ENCODE peak calls at places on chromosomes 16 and 17, in six cellular contexts. One of them, this sample, is unnamed.

GRCh38 chr17:31562447-31562846 is 171.0 kb downstream of the RAB11FIP4 start:
- DNase-seq in SK-N-SH: no peak
- DNase-seq in H1: no peak
- DNase-seq in transverse colon: no peak
- DNase-seq in HepG2: no peak
- DNase-seq in stomach: peak
- DNase-seq in this sample: no peak

GRCh38 chr17:6551909-6552768 is 4.2 kb downstream of the PITPNM3 start:
- DNase-seq in H1: no peak
- DNase-seq in transverse colon: peak
- DNase-seq in HepG2: no peak
- DNase-seq in stomach: peak
- DNase-seq in SK-N-SH: no peak
- DNase-seq in this sample: peak

GRCh38 chr16:84303023-84303422 is 8.3 kb downstream of the WFDC1 start:
- DNase-seq in H1: no peak
- DNase-seq in stomach: no peak
- DNase-seq in transverse colon: peak
- DNase-seq in SK-N-SH: no peak
- DNase-seq in HepG2: no peak
- DNase-seq in this sample: peak

GRCh38 chr16:73414636-73415035 is 366.7 kb upstream of the ZFHX3 start:
- DNase-seq in HepG2: no peak
- DNase-seq in H1: no peak
- DNase-seq in stomach: no peak
- DNase-seq in SK-N-SH: no peak
- DNase-seq in transverse colon: no peak
- DNase-seq in this sample: no peak

GRCh38 chr16:84618428-84619102 is 687 bp upstream of the COTL1 start:
- DNase-seq in SK-N-SH: peak
- DNase-seq in H1: peak
- DNase-seq in stomach: no peak
- DNase-seq in transverse colon: no peak
- DNase-seq in HepG2: peak
- DNase-seq in this sample: no peak

GRCh38 chr17:28950017-28950751 is 1.1 kb downstream of the PHF12 start:
- DNase-seq in transverse colon: peak
- DNase-seq in HepG2: peak
- DNase-seq in SK-N-SH: peak
- DNase-seq in H1: peak
- DNase-seq in stomach: peak
- DNase-seq in this sample: peak

GRCh38 chr17:38922538-38923291 is 2.7 kb upstream of the LASP1NB start:
- DNase-seq in transverse colon: peak
- DNase-seq in SK-N-SH: peak
- DNase-seq in HepG2: no peak
- DNase-seq in stomach: peak
- DNase-seq in H1: peak
- DNase-seq in this sample: peak

GRCh38 chr17:36614081-36614480 is 12.7 kb downstream of the MRM1 start:
- DNase-seq in SK-N-SH: no peak
- DNase-seq in HepG2: no peak
- DNase-seq in H1: no peak
- DNase-seq in transverse colon: no peak
- DNase-seq in stomach: no peak
- DNase-seq in this sample: no peak

DNA sequence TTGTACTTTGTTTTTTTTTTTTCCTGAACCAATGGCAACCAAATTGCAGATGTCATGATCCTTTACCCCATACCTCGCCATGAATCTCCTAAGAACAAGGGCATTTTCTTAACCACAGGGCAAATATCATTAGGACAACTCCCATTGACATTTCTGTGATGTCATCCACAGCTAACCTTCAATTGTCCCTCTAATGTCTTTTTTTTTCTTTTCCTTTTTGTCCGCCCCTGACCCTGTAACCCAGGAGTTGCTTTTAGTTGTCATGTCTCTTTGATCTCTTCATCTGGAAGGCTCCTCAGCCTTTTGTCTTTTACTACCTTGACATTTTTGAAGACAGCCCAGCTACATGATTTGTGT is 410 bp upstream of the NAGPA start:
- DNase-seq in H1: no peak
- DNase-seq in SK-N-SH: no peak
- DNase-seq in HepG2: no peak
- DNase-seq in transverse colon: no peak
- DNase-seq in stomach: no peak
- DNase-seq in this sample: no peak
- H3K4me3 ChIP-seq in H1: peak
- H3K4me3 ChIP-seq in SK-N-SH: peak
- H3K4me3 ChIP-seq in HepG2: peak
- H3K4me3 ChIP-seq in transverse colon: peak
- H3K4me3 ChIP-seq in stomach: peak
- H3K4me3 ChIP-seq in this sample: peak

GRCh38 chr17:77602883-77603640 is 355.4 kb upstream of the TNRC6C start:
- DNase-seq in transverse colon: no peak
- DNase-seq in H1: peak
- DNase-seq in stomach: peak
- DNase-seq in HepG2: no peak
- DNase-seq in SK-N-SH: peak
- DNase-seq in this sample: peak

GRCh38 chr17:77601054-77601979 is 357.2 kb upstream of the TNRC6C start:
- DNase-seq in H1: no peak
- DNase-seq in stomach: peak
- DNase-seq in SK-N-SH: peak
- DNase-seq in HepG2: no peak
- DNase-seq in transverse colon: no peak
- DNase-seq in this sample: peak

GRCh38 chr17:77604301-77605031 is 354.0 kb upstream of the TNRC6C start:
- DNase-seq in stomach: no peak
- DNase-seq in H1: peak
- DNase-seq in HepG2: no peak
- DNase-seq in transverse colon: no peak
- DNase-seq in SK-N-SH: no peak
- DNase-seq in this sample: peak

GRCh38 chr17:77600346-77600745 is 358.2 kb upstream of the TNRC6C start:
- DNase-seq in transverse colon: no peak
- DNase-seq in stomach: peak
- DNase-seq in SK-N-SH: no peak
- DNase-seq in HepG2: no peak
- DNase-seq in H1: no peak
- DNase-seq in this sample: no peak

GRCh38 chr17:77602062-77602746 is 356.3 kb upstream of the TNRC6C start:
- DNase-seq in stomach: peak
- DNase-seq in HepG2: no peak
- DNase-seq in H1: peak
- DNase-seq in transverse colon: peak
- DNase-seq in SK-N-SH: peak
- DNase-seq in this sample: peak
- TF ChIP-seq EP300 in stomach: peak
- TF ChIP-seq EP300 in HepG2: no peak
- TF ChIP-seq EP300 in H1: no peak
- TF ChIP-seq EP300 in transverse colon: peak
- TF ChIP-seq EP300 in SK-N-SH: no peak
- TF ChIP-seq EP300 in this sample: peak

GRCh38 chr16:88452485-88453216 is 429 bp upstream of the ZFPM1 start:
- DNase-seq in H1: peak
- DNase-seq in HepG2: peak
- DNase-seq in stomach: peak
- DNase-seq in SK-N-SH: peak
- DNase-seq in transverse colon: peak
- DNase-seq in this sample: peak
- TF ChIP-seq POLR2AphosphoS5 in H1: no peak
- TF ChIP-seq POLR2AphosphoS5 in HepG2: peak
- TF ChIP-seq POLR2AphosphoS5 in stomach: no peak
- TF ChIP-seq POLR2AphosphoS5 in SK-N-SH: no peak
- TF ChIP-seq POLR2AphosphoS5 in transverse colon: no peak
- TF ChIP-seq POLR2AphosphoS5 in this sample: no peak

GRCh38 chr16:2468725-2469398 is 2.2 kb upstream of the NTN3 start:
- DNase-seq in stomach: no peak
- DNase-seq in HepG2: no peak
- DNase-seq in SK-N-SH: peak
- DNase-seq in transverse colon: no peak
- DNase-seq in H1: peak
- DNase-seq in this sample: no peak

GRCh38 chr16:2467301-2468141 is 3.6 kb upstream of the NTN3 start:
- DNase-seq in H1: peak
- DNase-seq in SK-N-SH: peak
- DNase-seq in HepG2: no peak
- DNase-seq in stomach: peak
- DNase-seq in transverse colon: peak
- DNase-seq in this sample: peak

GRCh38 chr16:2468142-2468724 is 2.9 kb upstream of the NTN3 start:
- DNase-seq in HepG2: no peak
- DNase-seq in H1: peak
- DNase-seq in SK-N-SH: peak
- DNase-seq in transverse colon: no peak
- DNase-seq in stomach: no peak
- DNase-seq in this sample: no peak

GRCh38 chr16:2465653-2466415 is 5.3 kb upstream of the NTN3 start:
- DNase-seq in H1: peak
- DNase-seq in stomach: no peak
- DNase-seq in HepG2: no peak
- DNase-seq in SK-N-SH: no peak
- DNase-seq in transverse colon: no peak
- DNase-seq in this sample: no peak

GRCh38 chr16:2466667-2467300 is 4.3 kb upstream of the NTN3 start:
- DNase-seq in HepG2: no peak
- DNase-seq in H1: no peak
- DNase-seq in stomach: no peak
- DNase-seq in transverse colon: no peak
- DNase-seq in SK-N-SH: no peak
- DNase-seq in this sample: peak
- H3K4me3 ChIP-seq in HepG2: no peak
- H3K4me3 ChIP-seq in H1: no peak
- H3K4me3 ChIP-seq in stomach: no peak
- H3K4me3 ChIP-seq in transverse colon: no peak
- H3K4me3 ChIP-seq in SK-N-SH: no peak
- H3K4me3 ChIP-seq in this sample: no peak

DNA sequence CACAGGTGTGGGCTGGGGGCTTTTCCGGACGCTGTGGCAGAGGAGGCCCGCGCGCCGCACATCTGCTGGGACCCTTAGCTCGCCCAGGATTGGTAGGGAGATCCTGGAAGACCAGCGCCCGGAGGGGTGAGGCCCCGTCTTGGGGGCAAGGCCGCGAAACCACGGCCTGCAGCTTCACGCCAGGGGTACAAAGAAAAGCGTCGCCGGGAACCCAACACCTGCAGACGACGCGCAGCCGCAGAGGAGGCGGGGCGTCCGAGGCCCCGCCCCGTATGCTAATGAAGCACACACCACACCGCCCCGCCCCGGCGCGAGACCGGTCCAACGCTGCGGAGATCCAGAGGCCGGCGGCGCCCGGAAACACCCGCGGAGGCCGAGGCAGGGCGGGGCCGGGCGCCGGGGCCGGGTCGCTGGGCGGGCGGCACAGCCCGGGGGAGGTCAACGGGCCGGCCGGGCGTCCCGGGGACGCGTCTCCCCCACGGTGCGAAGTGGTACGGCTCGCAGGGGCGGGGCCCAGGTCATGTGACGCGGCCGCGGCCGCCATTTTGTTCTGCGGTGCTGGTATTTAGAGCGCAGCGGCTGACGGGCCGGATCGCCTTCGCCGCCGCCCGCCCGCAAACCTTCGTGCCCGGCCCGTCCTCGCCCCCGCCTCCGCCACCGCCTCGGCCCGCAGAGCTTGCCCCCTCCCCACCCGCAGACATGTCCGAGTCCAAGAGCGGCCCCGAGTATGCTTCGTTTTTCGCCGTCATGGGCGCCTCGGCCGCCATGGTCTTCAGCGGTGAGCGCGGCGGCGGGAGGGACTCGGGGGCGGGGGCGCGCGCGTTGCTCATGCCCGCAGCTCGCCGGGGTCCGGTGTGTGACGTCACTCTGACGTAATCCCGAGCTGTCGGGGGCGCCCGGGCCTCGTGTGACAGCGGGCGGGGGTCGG is at the start of gene ATP6V0C:
- DNase-seq in SK-N-SH: peak
- DNase-seq in stomach: peak
- DNase-seq in H1: peak
- DNase-seq in HepG2: peak
- DNase-seq in transverse colon: peak
- DNase-seq in this sample: peak
- TF ChIP-seq EP300 in SK-N-SH: no peak
- TF ChIP-seq EP300 in stomach: no peak
- TF ChIP-seq EP300 in H1: peak
- TF ChIP-seq EP300 in HepG2: no peak
- TF ChIP-seq EP300 in transverse colon: no peak
- TF ChIP-seq EP300 in this sample: no peak